ENCODE peak calls at places on chromosomes 6 and 20, in eight cellular contexts. J, I, M, A, V, Z, L and H are unnamed samples.

GRCh38 chr6:13113956-13114593 is 214.3 kb downstream of the TBC1D7 start:
- DNase-seq in J (no peak), I (no peak), M (no peak), A (no peak), V (no peak), Z (no peak), L (no peak), H (no peak)

GRCh38 chr6:108363756-108364356 is 69.0 kb downstream of the AFG1L start:
- DNase-seq in J (no peak), I (no peak), M (no peak), A (no peak), V (no peak), Z (peak), L (no peak), H (no peak)

GRCh38 chr6:53466257-53466656 is 78.6 kb downstream of the GCLC start:
- DNase-seq in J (peak), I (no peak), M (no peak), A (no peak), V (peak), Z (peak), L (no peak), H (no peak)

GRCh38 chr20:58056021-58056591 is 172.3 kb downstream of the ANKRD60 start:
- DNase-seq in J (no peak), I (no peak), M (no peak), A (no peak), V (no peak), Z (no peak), L (no peak), H (no peak)

GRCh38 chr20:17925300-17925939 is 43.2 kb downstream of the SNX5 start:
- DNase-seq in J (no peak), I (no peak), M (no peak), A (no peak), V (no peak), Z (no peak), L (no peak), H (no peak)

GRCh38 chr20:25245461-25245860 is 2.4 kb upstream of the PYGB start:
- DNase-seq in J (no peak), I (no peak), M (no peak), A (no peak), V (no peak), Z (no peak), L (no peak), H (no peak)

GRCh38 chr6:24994812-24995211 is 59.1 kb upstream of the RIPOR2 start:
- DNase-seq in J (no peak), I (no peak), M (no peak), A (no peak), V (no peak), Z (no peak), L (no peak), H (no peak)

GRCh38 chr20:64222851-64223525 is 32.6 kb upstream of the PCMTD2 start:
- DNase-seq in J (no peak), I (no peak), M (no peak), A (no peak), V (no peak), Z (peak), L (no peak), H (peak)

GRCh38 chr20:46065691-46066090 is 24.1 kb downstream of the NCOA5 start:
- DNase-seq in J (no peak), I (no peak), M (no peak), A (no peak), V (no peak), Z (no peak), L (no peak), H (no peak)

GRCh38 chr20:19929749-19930148 is 87.4 kb upstream of the NAA20 start:
- DNase-seq in J (no peak), I (no peak), M (no peak), A (no peak), V (peak), Z (peak), L (no peak), H (no peak)

GRCh38 chr20:49741940-49742339 is 28.3 kb upstream of the B4GALT5 start:
- DNase-seq in J (no peak), I (no peak), M (no peak), A (no peak), V (no peak), Z (no peak), L (no peak), H (no peak)

GRCh38 chr6:963456-963855 is 270.5 kb upstream of the EXOC2 start:
- DNase-seq in J (no peak), I (no peak), M (no peak), A (no peak), V (no peak), Z (no peak), L (no peak), H (no peak)

GRCh38 chr20:53298900-53299299 is 294.7 kb downstream of the ZNF217 start:
- DNase-seq in J (no peak), I (no peak), M (no peak), A (no peak), V (no peak), Z (no peak), L (no peak), H (no peak)

GRCh38 chr6:82363368-82364086 is at the start of gene TPBG:
- DNase-seq in J (peak), I (peak), M (peak), A (peak), V (peak), Z (peak), L (no peak), H (peak)
- TF ChIP-seq POLR2A in J (peak), I (peak), M (peak), A (peak), V (peak), Z (no peak), L (no peak), H (no peak)

GRCh38 chr6:26521485-26522391 is 16.4 kb upstream of the HMGN4 start:
- DNase-seq in J (peak), I (peak), M (no peak), A (no peak), V (peak), Z (peak), L (peak), H (peak)
- TF ChIP-seq POLR2A in J (peak), I (peak), M (no peak), A (no peak), V (peak), Z (peak), L (peak), H (peak)

GRCh38 chr20:35618372-35619131 is 2.9 kb downstream of the SPAG4 start:
- DNase-seq in J (no peak), I (peak), M (no peak), A (no peak), V (peak), Z (peak), L (no peak), H (peak)

GRCh38 chr20:35617397-35618031 is 1.9 kb downstream of the SPAG4 start:
- DNase-seq in J (no peak), I (peak), M (peak), A (no peak), V (peak), Z (peak), L (peak), H (peak)

GRCh38 chr20:35616465-35617396 is 1.1 kb downstream of the SPAG4 start:
- DNase-seq in J (peak), I (peak), M (peak), A (peak), V (peak), Z (peak), L (peak), H (peak)

GRCh38 chr20:35618032-35618371 is 2.4 kb downstream of the SPAG4 start:
- DNase-seq in J (no peak), I (peak), M (no peak), A (no peak), V (no peak), Z (no peak), L (no peak), H (no peak)

DNA sequence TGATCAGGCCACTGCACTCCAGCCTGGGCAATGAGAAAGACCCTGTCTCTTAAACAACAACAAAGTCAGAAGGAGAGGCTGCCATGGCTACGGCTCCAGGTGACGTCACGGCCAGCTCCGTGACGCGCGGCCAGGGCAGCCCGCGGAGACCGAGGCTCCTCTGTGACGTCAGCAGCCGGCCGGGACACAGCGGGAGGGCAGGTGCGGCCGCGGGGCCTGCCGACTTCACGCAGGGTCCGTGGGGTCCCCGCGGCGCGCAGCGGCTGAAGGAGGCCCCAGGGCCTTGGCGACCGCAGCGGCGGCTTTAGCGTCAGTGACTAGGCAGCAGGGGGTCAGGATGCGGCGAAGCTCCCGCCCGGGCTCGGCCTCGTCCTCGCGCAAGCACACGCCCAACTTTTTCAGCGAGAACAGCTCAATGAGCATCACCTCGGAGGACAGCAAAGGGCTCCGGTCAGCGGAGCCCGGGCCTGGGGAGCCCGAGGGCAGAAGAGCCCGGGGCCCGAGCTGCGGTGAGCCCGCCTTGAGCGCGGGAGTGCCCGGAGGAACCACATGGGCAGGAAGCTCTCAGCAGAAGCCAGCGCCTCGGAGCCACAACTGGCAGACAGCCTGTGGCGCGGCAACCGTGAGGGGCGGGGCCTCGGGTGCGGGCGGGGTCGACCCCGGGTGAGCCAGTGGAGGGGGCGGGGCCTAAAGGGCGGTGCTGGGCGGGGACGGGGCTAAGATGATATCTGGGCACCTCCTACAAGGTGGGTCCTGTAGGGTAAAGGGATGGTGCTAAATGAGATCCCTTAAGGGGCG is at the start of gene SPAG4:
- DNase-seq in J (peak), I (peak), M (peak), A (no peak), V (peak), Z (peak), L (peak), H (peak)
- TF ChIP-seq POLR2A in J (peak), I (peak), M (peak), A (no peak), V (peak), Z (peak), L (peak), H (peak)

DNA sequence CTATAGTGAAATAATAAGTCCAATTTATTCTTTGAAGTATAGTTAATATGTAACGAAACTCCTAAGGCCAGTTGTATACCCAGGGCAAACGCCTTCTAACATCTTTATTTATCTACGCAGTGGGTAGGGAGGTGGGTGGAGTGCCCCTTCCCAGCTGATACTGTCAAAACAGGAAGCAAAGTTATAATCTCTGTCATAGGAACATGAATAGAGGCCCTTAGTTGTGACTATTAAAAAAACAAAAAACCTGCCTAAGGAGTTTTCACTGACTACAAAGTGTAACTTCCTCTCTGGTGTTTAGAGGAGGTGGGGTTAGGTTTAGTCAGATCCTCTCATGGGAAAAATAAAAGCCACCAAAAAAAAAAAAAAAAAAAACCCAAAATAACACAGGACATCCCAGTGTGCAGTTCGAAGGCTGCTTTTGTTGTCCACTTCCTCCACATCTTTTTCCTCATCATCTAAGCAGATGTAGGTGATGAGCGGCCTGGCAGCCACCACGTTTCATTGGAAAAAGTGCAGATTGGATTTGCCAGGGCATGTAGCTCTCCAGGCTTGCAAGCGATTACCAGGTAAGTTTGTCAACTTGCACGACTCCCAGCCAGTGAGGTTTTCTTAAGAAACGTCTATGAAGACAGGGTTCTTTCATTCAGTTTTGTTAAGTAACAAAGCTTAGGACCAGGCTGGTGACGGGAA is 58.7 kb downstream of the UTRN start:
- DNase-seq in J (no peak), I (no peak), M (no peak), A (no peak), V (no peak), Z (no peak), L (no peak), H (no peak)
- TF ChIP-seq POLR2A in J (no peak), I (no peak), M (no peak), A (no peak), V (no peak), Z (peak), L (no peak), H (no peak)

GRCh38 chr6:139373928-139374356 is 506 bp downstream of the CITED2 start:
- DNase-seq in J (no peak), I (no peak), M (no peak), A (no peak), V (no peak), Z (no peak), L (no peak), H (no peak)

GRCh38 chr6:139375239-139376053 is 998 bp upstream of the CITED2 start:
- DNase-seq in J (peak), I (peak), M (peak), A (peak), V (peak), Z (peak), L (peak), H (peak)

GRCh38 chr6:139373154-139373927 is 1.1 kb downstream of the CITED2 start:
- DNase-seq in J (peak), I (peak), M (no peak), A (no peak), V (peak), Z (peak), L (peak), H (peak)

GRCh38 chr6:139376054-139376355 is 1.6 kb upstream of the CITED2 start:
- DNase-seq in J (no peak), I (no peak), M (no peak), A (no peak), V (no peak), Z (peak), L (peak), H (no peak)

DNA sequence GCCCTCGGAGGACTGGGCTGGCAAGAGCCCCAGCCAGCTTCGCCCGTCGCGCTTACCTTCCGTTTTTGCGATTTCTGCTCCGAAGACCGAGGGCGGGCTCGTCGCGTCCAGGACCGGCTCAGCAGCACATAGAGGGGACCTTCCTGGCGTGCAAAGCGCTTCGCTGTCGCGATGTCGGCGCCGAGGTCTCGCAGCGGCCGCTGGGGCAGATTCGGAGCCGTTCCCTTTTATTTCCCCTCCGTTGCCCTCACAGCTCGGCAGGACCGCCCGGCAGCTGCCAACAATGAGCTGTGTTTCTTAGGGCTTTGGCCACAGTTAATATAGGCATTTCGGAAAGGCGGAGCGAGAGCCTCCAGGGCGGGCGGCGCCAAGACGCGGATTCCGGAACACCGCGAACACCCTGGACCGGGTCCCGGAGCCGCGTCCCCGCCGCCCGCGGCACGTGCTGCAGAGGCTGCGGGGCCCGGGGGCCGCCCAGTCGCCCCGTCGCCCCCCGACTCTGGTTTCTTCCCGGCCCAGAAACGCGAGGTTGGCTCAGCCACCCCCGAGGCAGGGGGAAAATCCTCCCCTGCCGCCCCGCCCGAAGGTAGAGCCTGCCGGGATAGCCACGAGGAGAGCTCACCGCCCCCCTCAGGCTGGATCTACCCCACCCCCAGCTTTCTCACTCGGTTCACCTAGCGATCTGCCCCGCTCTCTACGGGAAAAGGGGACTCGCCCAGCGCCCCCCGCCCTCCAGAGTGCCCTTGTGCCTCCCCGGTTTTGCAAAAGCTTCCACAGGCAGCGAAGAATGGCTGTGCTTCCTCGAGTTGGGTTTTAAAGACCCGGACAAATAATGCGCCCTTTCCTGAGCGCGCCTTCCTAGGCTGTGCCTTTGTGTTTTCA is at the start of gene CITED2:
- DNase-seq in J (peak), I (peak), M (peak), A (peak), V (peak), Z (peak), L (peak), H (peak)
- TF ChIP-seq POLR2A in J (peak), I (peak), M (peak), A (peak), V (peak), Z (peak), L (peak), H (peak)

GRCh38 chr6:7883381-7883780 is 27.2 kb downstream of the TXNDC5 start:
- DNase-seq in J (no peak), I (no peak), M (no peak), A (no peak), V (no peak), Z (no peak), L (no peak), H (no peak)

GRCh38 chr6:7880718-7881107 is 29.9 kb downstream of the TXNDC5 start:
- DNase-seq in J (no peak), I (no peak), M (no peak), A (no peak), V (no peak), Z (no peak), L (no peak), H (no peak)

GRCh38 chr6:7879980-7880717 is 30.4 kb downstream of the TXNDC5 start:
- DNase-seq in J (no peak), I (no peak), M (no peak), A (no peak), V (no peak), Z (no peak), L (no peak), H (no peak)

GRCh38 chr6:7882505-7883257 is 27.9 kb downstream of the TXNDC5 start:
- DNase-seq in J (no peak), I (no peak), M (no peak), A (no peak), V (no peak), Z (no peak), L (no peak), H (no peak)

GRCh38 chr6:7881765-7882500 is 28.7 kb downstream of the TXNDC5 start:
- DNase-seq in J (no peak), I (no peak), M (no peak), A (no peak), V (no peak), Z (no peak), L (no peak), H (no peak)
- TF ChIP-seq POLR2A in J (no peak), I (no peak), M (no peak), A (no peak), V (no peak), Z (no peak), L (no peak), H (no peak)